ENCODE peak calls at places on chromosomes 16 and 17, in four cellular contexts. T is K562, L is GM12878, V is HL-60. U is an unnamed sample.

GRCh38 chr17:29140631-29141483 is 39.3 kb downstream of the MYO18A start:
- DNase-seq in L (no peak), T (no peak), V (peak), U (no peak)

GRCh38 chr17:58324409-58325288 is 3.9 kb downstream of the TSPOAP1 start:
- DNase-seq in V (no peak), T (no peak), L (no peak), U (no peak)

GRCh38 chr16:47584464-47585225 is 123.5 kb downstream of the PHKB start:
- DNase-seq in V (no peak), T (no peak), L (no peak), U (no peak)

GRCh38 chr16:886084-886543 is 84.7 kb downstream of the LMF1 start:
- DNase-seq in L (no peak), T (no peak), V (no peak), U (no peak)

GRCh38 chr17:80217703-80218362 is 2.3 kb downstream of the SGSH start:
- DNase-seq in L (no peak), V (no peak), T (no peak), U (no peak)

GRCh38 chr16:50244140-50244503 is 22.2 kb upstream of the ADCY7 start:
- DNase-seq in L (no peak), V (no peak), T (no peak), U (no peak)

GRCh38 chr16:86664518-86665318 is 86.4 kb downstream of the FOXL1 start:
- DNase-seq in L (peak), T (peak), V (no peak), U (no peak)

GRCh38 chr17:82231562-82232321 is 2.9 kb downstream of the SLC16A3 start:
- DNase-seq in V (peak), L (no peak), T (peak), U (no peak)

GRCh38 chr17:34763727-34764665 is 184.6 kb downstream of the TMEM132E start:
- DNase-seq in V (no peak), T (no peak), L (no peak), U (no peak)

GRCh38 chr16:15996432-15997109 is 47.2 kb downstream of the ABCC1 start:
- DNase-seq in T (peak), L (no peak), V (no peak), U (no peak)

GRCh38 chr17:47995241-47995935 is 24.5 kb downstream of the CDK5RAP3 start:
- DNase-seq in T (no peak), V (no peak), L (no peak), U (no peak)

GRCh38 chr16:524274-525011 is 3.1 kb upstream of the CAPN15 start:
- DNase-seq in L (no peak), V (no peak), T (no peak), U (no peak)

GRCh38 chr16:53014287-53014686 is 38.4 kb downstream of the CHD9NB start:
- DNase-seq in L (no peak), V (no peak), T (no peak), U (no peak)

GRCh38 chr17:42268236-42268635 is 8.0 kb downstream of the STAT5B start:
- DNase-seq in V (no peak), L (no peak), T (no peak), U (no peak)

GRCh38 chr17:67554634-67555033 is 163.1 kb upstream of the NOL11 start:
- DNase-seq in L (no peak), T (no peak), V (no peak), U (no peak)

GRCh38 chr16:23505942-23506605 is 4.2 kb downstream of the GGA2 start:
- DNase-seq in V (no peak), L (no peak), T (no peak), U (no peak)

GRCh38 chr16:1812732-1813163 is 13.9 kb downstream of the HAGH start:
- DNase-seq in L (no peak), V (peak), T (peak), U (no peak)

GRCh38 chr17:2964831-2965230 is 98.6 kb downstream of the OR1D5 start:
- DNase-seq in T (no peak), V (no peak), L (no peak), U (no peak)

GRCh38 chr17:333626-334396 is 18.8 kb downstream of the RPH3AL start:
- DNase-seq in T (peak), V (no peak), L (no peak), U (no peak)

GRCh38 chr17:57395721-57396321 is 139.5 kb downstream of the MSI2 start:
- DNase-seq in T (no peak), L (no peak), V (no peak), U (no peak)

GRCh38 chr17:55273579-55274370 is 9.0 kb downstream of the HLF start:
- DNase-seq in L (no peak), T (no peak), V (no peak), U (no peak)

GRCh38 chr16:66278604-66279262 is 87.8 kb upstream of the CDH5 start:
- DNase-seq in V (no peak), T (no peak), L (no peak), U (no peak)

GRCh38 chr16:67150058-67150832 is 553 bp downstream of the B3GNT9 start:
- DNase-seq in V (no peak), L (no peak), T (peak), U (peak)

GRCh38 chr17:58517378-58517927 is 3.0 kb upstream of the MTMR4 start:
- DNase-seq in L (no peak), T (no peak), V (no peak), U (no peak)

GRCh38 chr16:8646271-8646670 is 24.8 kb downstream of the METTL22 start:
- DNase-seq in L (no peak), T (no peak), V (no peak), U (no peak)

GRCh38 chr16:70151391-70151790 is 22.2 kb upstream of the CLEC18C start:
- DNase-seq in L (no peak), T (no peak), V (no peak), U (no peak)

GRCh38 chr17:68498479-68499326 is 13.5 kb upstream of the PRKAR1A start:
- DNase-seq in V (peak), T (no peak), L (no peak), U (no peak)

GRCh38 chr17:3557768-3558583 is at the start of gene TRPV3:
- DNase-seq in L (peak), V (no peak), T (peak), U (peak)

GRCh38 chr17:74971842-74972106 is 785 bp downstream of the HID1 start:
- DNase-seq in L (no peak), V (no peak), T (no peak), U (no peak)

GRCh38 chr16:66273036-66273435 is 93.5 kb upstream of the CDH5 start:
- DNase-seq in T (no peak), V (no peak), L (no peak), U (no peak)

DNA sequence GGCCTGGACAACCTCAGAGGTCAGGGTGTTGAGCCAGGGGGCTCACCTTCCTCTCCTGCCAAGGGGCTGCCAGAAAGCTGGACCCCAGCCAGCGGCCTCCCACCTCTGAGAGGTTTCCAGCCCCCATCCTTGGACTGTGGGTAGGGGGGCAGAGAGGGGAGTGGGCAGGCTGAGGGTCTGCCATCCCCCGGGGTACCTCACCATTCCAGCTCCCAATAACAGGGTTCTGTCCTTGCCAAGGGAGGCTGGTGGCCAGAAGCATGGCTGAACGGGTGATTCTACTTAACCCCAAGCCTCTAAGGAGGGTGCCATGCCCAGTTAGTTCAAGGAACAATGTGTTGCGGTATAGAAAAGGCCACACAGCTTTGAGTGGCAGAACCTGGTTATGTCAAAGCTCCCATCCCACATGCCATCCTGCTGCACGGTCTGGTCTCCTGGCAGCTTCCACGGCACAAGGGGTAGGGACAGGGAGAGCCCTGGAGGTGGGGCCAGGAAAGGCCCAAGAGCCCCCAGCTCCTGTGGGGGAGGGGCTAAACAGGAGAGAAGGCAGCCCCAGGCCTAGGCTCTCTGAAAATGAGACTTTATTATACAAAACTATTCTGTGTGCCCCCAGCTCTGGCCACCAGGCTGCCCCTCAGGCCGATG is 19.8 kb downstream of the B9D1 start:
- DNase-seq in T (no peak), V (no peak), L (no peak), U (no peak)
- TF ChIP-seq SPI1 in T (no peak), V (no peak), L (no peak), U (no peak)

DNA sequence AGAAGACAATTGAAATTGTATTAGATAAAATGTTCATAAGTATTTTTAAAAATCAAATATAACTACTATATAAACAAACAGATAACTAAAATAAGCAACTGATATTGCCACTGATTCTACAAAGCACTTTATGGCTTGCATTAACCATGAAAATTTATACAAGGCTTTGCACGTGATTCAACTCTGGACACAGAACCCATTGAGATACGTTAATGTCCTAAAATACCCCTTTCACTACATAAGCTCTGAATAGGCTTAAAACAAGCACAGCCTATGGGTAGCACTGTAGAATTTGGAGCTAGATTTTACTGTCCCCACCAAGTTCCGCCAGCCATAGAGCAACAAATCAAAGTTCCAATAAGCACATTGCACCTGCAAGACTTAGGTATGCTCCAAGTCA is 4.5 kb downstream of the ZNF652 start:
- DNase-seq in V (no peak), T (no peak), L (no peak), U (no peak)
- TF ChIP-seq SPI1 in V (no peak), T (no peak), L (no peak), U (no peak)

GRCh38 chr17:1782171-1782567 is 20.3 kb downstream of the SERPINF1 start:
- DNase-seq in V (no peak), T (no peak), L (no peak), U (no peak)

GRCh38 chr17:1783271-1783670 is 21.4 kb downstream of the SERPINF1 start:
- DNase-seq in T (no peak), L (no peak), V (peak), U (no peak)

GRCh38 chr17:1785925-1786324 is 24.1 kb downstream of the SERPINF1 start:
- DNase-seq in T (no peak), V (no peak), L (no peak), U (no peak)

GRCh38 chr17:1786708-1787107 is 24.8 kb downstream of the SERPINF1 start:
- DNase-seq in T (no peak), L (no peak), V (no peak), U (no peak)

DNA sequence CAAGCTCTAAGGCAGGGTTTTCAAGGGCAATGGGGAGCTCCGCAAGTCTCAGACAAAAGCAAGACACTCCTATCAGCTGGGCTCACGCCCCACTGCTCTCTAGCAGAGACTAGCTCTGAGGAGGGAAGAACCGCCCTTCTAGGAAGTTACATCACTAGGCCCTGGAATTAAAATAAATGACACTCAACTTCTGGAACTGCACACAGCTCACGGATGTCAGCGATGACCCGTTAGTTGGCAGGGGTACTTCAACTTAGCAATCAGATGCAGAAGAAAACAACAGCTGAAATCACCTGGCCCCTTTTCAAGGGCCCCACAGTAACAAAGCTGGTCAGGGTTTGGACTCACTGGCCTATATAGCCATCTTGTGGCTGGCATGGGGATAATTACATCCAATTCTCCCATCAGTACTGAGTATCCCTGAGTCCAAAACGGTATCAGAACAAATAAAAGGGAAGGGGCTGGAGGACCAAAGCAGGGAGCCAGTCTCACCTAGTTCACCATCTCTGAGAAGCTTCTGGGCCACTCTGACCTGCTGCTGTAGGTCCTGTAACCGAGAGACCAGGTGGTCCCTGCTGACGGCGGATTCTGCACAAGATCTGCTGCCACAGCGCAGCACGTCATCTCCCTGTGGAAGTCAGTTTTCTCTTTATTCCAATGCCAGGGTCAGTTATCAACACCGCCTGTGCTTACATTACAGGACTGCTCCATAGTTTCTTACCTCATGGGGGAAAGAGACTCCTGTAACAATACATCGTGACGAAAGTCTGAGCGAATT is 22.2 kb downstream of the SERPINF1 start:
- DNase-seq in V (peak), L (no peak), T (peak), U (no peak)
- TF ChIP-seq SPI1 in V (no peak), L (no peak), T (no peak), U (no peak)

DNA sequence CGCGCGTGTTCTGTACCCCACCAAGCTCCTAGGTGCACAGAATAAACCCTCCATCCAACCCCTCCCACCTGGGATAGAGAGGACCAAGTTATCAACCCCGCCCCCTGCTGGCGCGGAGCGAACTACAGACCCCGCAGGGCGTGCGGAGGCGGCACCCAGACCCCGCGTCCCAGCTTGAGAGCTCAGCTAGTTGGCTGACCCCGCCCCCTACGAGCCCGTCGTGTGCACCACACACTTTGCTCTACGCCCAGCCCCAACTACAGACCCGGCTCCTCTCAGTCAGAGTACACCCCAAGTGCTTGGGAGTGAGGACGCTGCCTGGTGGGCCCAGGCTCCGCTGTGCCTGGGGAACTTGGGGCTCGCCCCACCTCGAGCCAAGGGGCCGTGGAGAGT is 1.5 kb downstream of the GRIN2A start:
- DNase-seq in V (peak), T (peak), L (no peak), U (peak)
- TF ChIP-seq SPI1 in V (no peak), T (no peak), L (no peak), U (no peak)

DNA sequence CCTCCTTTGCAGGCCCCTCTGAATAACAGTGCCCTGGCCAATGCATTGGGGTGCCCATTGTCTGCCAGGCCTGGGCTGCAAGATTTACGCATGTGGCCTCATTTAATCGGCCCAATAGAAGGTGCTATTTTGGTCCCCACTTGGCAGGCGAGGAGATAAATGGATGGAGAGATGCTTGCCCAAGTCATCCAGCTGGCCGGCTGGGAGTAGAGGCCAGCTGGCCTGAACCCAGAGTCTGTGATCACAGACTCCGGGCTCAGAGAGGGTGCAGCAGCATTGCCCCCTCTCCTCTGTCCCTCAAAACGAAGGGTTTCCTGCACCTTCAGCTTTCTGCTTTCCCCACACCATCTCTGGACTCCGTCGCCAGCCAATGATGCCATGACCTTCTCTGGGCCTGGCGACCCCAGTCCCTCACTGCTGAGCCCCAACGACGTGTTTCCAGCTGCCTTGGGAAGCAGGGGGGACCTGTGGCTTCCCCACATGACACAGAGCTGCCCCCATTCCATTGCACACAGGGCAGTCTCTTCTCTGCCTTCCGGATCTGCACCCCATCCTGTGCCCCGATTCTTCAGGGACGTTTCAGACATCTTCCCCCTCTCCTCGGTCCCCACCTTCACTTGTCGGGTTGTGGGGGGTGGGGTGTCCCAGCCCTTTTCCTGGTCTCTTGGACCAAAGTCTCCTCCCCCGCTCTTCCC is 3.5 kb upstream of the ADGRG1 start:
- DNase-seq in T (no peak), L (no peak), V (no peak), U (no peak)
- TF ChIP-seq SPI1 in T (no peak), L (no peak), V (no peak), U (no peak)